ENCODE peak calls at places on chromosome 18, in four cellular contexts. One of them, this sample, is unnamed.
A peak's percentile ranks its signal among the peaks of the same experiment; 100 is the strongest.

GRCh38 chr18:75269696-75270095 is 59.1 kb downstream of the TSHZ1 start:
- DNase-seq in AG08396: no peak
- DNase-seq in activated CD8-positive, alpha-beta memory T cell treated with anti-CD3 and anti-CD28 coated beads for 24 hours: no peak
- DNase-seq in iPS-NIHi11: no peak
- DNase-seq in this sample: no peak

GRCh38 chr18:80022613-80023012 is 11.6 kb upstream of the RBFA start:
- DNase-seq in iPS-NIHi11: no peak
- DNase-seq in AG08396: no peak
- DNase-seq in activated CD8-positive, alpha-beta memory T cell treated with anti-CD3 and anti-CD28 coated beads for 24 hours: no peak
- DNase-seq in this sample: no peak

GRCh38 chr18:53070706-53071105 is 730.7 kb downstream of the DCC start:
- DNase-seq in AG08396: no peak
- DNase-seq in activated CD8-positive, alpha-beta memory T cell treated with anti-CD3 and anti-CD28 coated beads for 24 hours: no peak
- DNase-seq in iPS-NIHi11: no peak
- DNase-seq in this sample: no peak

GRCh38 chr18:79400591-79401381 is 5.1 kb downstream of the NFATC1 start:
- DNase-seq in activated CD8-positive, alpha-beta memory T cell treated with anti-CD3 and anti-CD28 coated beads for 24 hours: peak; percentile 83
- DNase-seq in iPS-NIHi11: peak; percentile 80
- DNase-seq in AG08396: peak; percentile 55
- DNase-seq in this sample: no peak

GRCh38 chr18:3330622-3331021 is 68.7 kb downstream of the MYL12B start:
- DNase-seq in activated CD8-positive, alpha-beta memory T cell treated with anti-CD3 and anti-CD28 coated beads for 24 hours: no peak
- DNase-seq in iPS-NIHi11: no peak
- DNase-seq in AG08396: no peak
- DNase-seq in this sample: no peak

GRCh38 chr18:49359732-49360444 is 100.6 kb downstream of the DYM start:
- DNase-seq in iPS-NIHi11: no peak
- DNase-seq in AG08396: peak; percentile 41
- DNase-seq in activated CD8-positive, alpha-beta memory T cell treated with anti-CD3 and anti-CD28 coated beads for 24 hours: no peak
- DNase-seq in this sample: peak; percentile 38

GRCh38 chr18:3151379-3152264 is 68.1 kb downstream of the MYOM1 start:
- DNase-seq in activated CD8-positive, alpha-beta memory T cell treated with anti-CD3 and anti-CD28 coated beads for 24 hours: no peak
- DNase-seq in AG08396: peak; percentile 36
- DNase-seq in iPS-NIHi11: peak; percentile 69
- DNase-seq in this sample: peak; percentile 34

GRCh38 chr18:67710639-67711038 is 194.1 kb upstream of the DSEL start:
- DNase-seq in iPS-NIHi11: peak; percentile 13
- DNase-seq in activated CD8-positive, alpha-beta memory T cell treated with anti-CD3 and anti-CD28 coated beads for 24 hours: no peak
- DNase-seq in AG08396: no peak
- DNase-seq in this sample: no peak

GRCh38 chr18:24063121-24063731 is 48.7 kb downstream of the TTC39C start:
- DNase-seq in AG08396: peak; percentile 50
- DNase-seq in iPS-NIHi11: no peak
- DNase-seq in activated CD8-positive, alpha-beta memory T cell treated with anti-CD3 and anti-CD28 coated beads for 24 hours: no peak
- DNase-seq in this sample: no peak

GRCh38 chr18:54223568-54224241 is 764 bp downstream of the MBD2 start:
- DNase-seq in AG08396: peak; percentile 73
- DNase-seq in activated CD8-positive, alpha-beta memory T cell treated with anti-CD3 and anti-CD28 coated beads for 24 hours: peak; percentile 77
- DNase-seq in iPS-NIHi11: peak; percentile 37
- DNase-seq in this sample: peak; percentile 47

GRCh38 chr18:57837917-57838548 is 34.9 kb upstream of the ATP8B1 start:
- DNase-seq in iPS-NIHi11: no peak
- DNase-seq in AG08396: no peak
- DNase-seq in activated CD8-positive, alpha-beta memory T cell treated with anti-CD3 and anti-CD28 coated beads for 24 hours: peak; percentile 67
- DNase-seq in this sample: no peak

GRCh38 chr18:54247488-54248175 is 21.7 kb upstream of the POLI start:
- DNase-seq in AG08396: no peak
- DNase-seq in activated CD8-positive, alpha-beta memory T cell treated with anti-CD3 and anti-CD28 coated beads for 24 hours: no peak
- DNase-seq in iPS-NIHi11: peak; percentile 32
- DNase-seq in this sample: no peak

GRCh38 chr18:62399781-62400308 is 74.7 kb downstream of the TNFRSF11A start:
- DNase-seq in AG08396: no peak
- DNase-seq in activated CD8-positive, alpha-beta memory T cell treated with anti-CD3 and anti-CD28 coated beads for 24 hours: no peak
- DNase-seq in iPS-NIHi11: peak; percentile 65
- DNase-seq in this sample: no peak

GRCh38 chr18:29651121-29651675 is 1391.3 kb downstream of the DSC3 start:
- DNase-seq in activated CD8-positive, alpha-beta memory T cell treated with anti-CD3 and anti-CD28 coated beads for 24 hours: no peak
- DNase-seq in iPS-NIHi11: no peak
- DNase-seq in AG08396: no peak
- DNase-seq in this sample: no peak

GRCh38 chr18:63107171-63107850 is 212.3 kb downstream of the BCL2 start:
- DNase-seq in iPS-NIHi11: no peak
- DNase-seq in activated CD8-positive, alpha-beta memory T cell treated with anti-CD3 and anti-CD28 coated beads for 24 hours: no peak
- DNase-seq in AG08396: no peak
- DNase-seq in this sample: no peak